ENCODE peak calls at places on chromosomes 2 and 18, in six cellular contexts. One of them, this sample, is unnamed.

GRCh38 chr2:152385718-152386117 is 50.7 kb downstream of the FMNL2 start:
- DNase-seq in ureter: no peak
- DNase-seq in activated CD8-positive, alpha-beta memory T cell treated with anti-CD3 and anti-CD28 coated beads for 24 hours: no peak
- DNase-seq in activated B cell treated with CpG ODN at 0.5 μM for 24 hours: no peak
- DNase-seq in stimulated activated CD8-positive, alpha-beta memory T cell treated with anti-CD3 and anti-CD28 coated beads, Interleukin-15, amount 100 ng/mL, for 1 hour: no peak
- DNase-seq in COR-L47: no peak
- DNase-seq in this sample: no peak

GRCh38 chr2:57864926-57865325 is 181.7 kb upstream of the VRK2 start:
- DNase-seq in ureter: no peak
- DNase-seq in activated CD8-positive, alpha-beta memory T cell treated with anti-CD3 and anti-CD28 coated beads for 24 hours: no peak
- DNase-seq in activated B cell treated with CpG ODN at 0.5 μM for 24 hours: no peak
- DNase-seq in stimulated activated CD8-positive, alpha-beta memory T cell treated with anti-CD3 and anti-CD28 coated beads, Interleukin-15, amount 100 ng/mL, for 1 hour: no peak
- DNase-seq in COR-L47: no peak
- DNase-seq in this sample: no peak

GRCh38 chr2:68336192-68336591 is 16.4 kb upstream of the CNRIP1 start:
- DNase-seq in ureter: no peak
- DNase-seq in activated CD8-positive, alpha-beta memory T cell treated with anti-CD3 and anti-CD28 coated beads for 24 hours: no peak
- DNase-seq in activated B cell treated with CpG ODN at 0.5 μM for 24 hours: no peak
- DNase-seq in stimulated activated CD8-positive, alpha-beta memory T cell treated with anti-CD3 and anti-CD28 coated beads, Interleukin-15, amount 100 ng/mL, for 1 hour: no peak
- DNase-seq in COR-L47: no peak
- DNase-seq in this sample: no peak

GRCh38 chr2:58899692-58900091 is 658.6 kb upstream of the FANCL start:
- DNase-seq in ureter: no peak
- DNase-seq in activated CD8-positive, alpha-beta memory T cell treated with anti-CD3 and anti-CD28 coated beads for 24 hours: no peak
- DNase-seq in activated B cell treated with CpG ODN at 0.5 μM for 24 hours: no peak
- DNase-seq in stimulated activated CD8-positive, alpha-beta memory T cell treated with anti-CD3 and anti-CD28 coated beads, Interleukin-15, amount 100 ng/mL, for 1 hour: no peak
- DNase-seq in COR-L47: no peak
- DNase-seq in this sample: no peak

GRCh38 chr2:96869281-96869823 is 528 bp downstream of the SEMA4C start:
- DNase-seq in ureter: peak; percentile 87
- DNase-seq in activated CD8-positive, alpha-beta memory T cell treated with anti-CD3 and anti-CD28 coated beads for 24 hours: no peak
- DNase-seq in activated B cell treated with CpG ODN at 0.5 μM for 24 hours: no peak
- DNase-seq in stimulated activated CD8-positive, alpha-beta memory T cell treated with anti-CD3 and anti-CD28 coated beads, Interleukin-15, amount 100 ng/mL, for 1 hour: no peak
- DNase-seq in COR-L47: peak; percentile 36
- DNase-seq in this sample: no peak

GRCh38 chr2:101518470-101519172 is 43.7 kb upstream of the RFX8 start:
- DNase-seq in ureter: no peak
- DNase-seq in activated CD8-positive, alpha-beta memory T cell treated with anti-CD3 and anti-CD28 coated beads for 24 hours: no peak
- DNase-seq in activated B cell treated with CpG ODN at 0.5 μM for 24 hours: no peak
- DNase-seq in stimulated activated CD8-positive, alpha-beta memory T cell treated with anti-CD3 and anti-CD28 coated beads, Interleukin-15, amount 100 ng/mL, for 1 hour: no peak
- DNase-seq in COR-L47: peak; percentile 12
- DNase-seq in this sample: no peak

GRCh38 chr18:79484661-79485621 is 89.2 kb downstream of the NFATC1 start:
- DNase-seq in ureter: no peak
- DNase-seq in activated CD8-positive, alpha-beta memory T cell treated with anti-CD3 and anti-CD28 coated beads for 24 hours: no peak
- DNase-seq in activated B cell treated with CpG ODN at 0.5 μM for 24 hours: no peak
- DNase-seq in stimulated activated CD8-positive, alpha-beta memory T cell treated with anti-CD3 and anti-CD28 coated beads, Interleukin-15, amount 100 ng/mL, for 1 hour: no peak
- DNase-seq in COR-L47: no peak
- DNase-seq in this sample: no peak

GRCh38 chr18:79553696-79554095 is 125.9 kb upstream of the CTDP1 start:
- DNase-seq in ureter: no peak
- DNase-seq in activated CD8-positive, alpha-beta memory T cell treated with anti-CD3 and anti-CD28 coated beads for 24 hours: no peak
- DNase-seq in activated B cell treated with CpG ODN at 0.5 μM for 24 hours: no peak
- DNase-seq in stimulated activated CD8-positive, alpha-beta memory T cell treated with anti-CD3 and anti-CD28 coated beads, Interleukin-15, amount 100 ng/mL, for 1 hour: no peak
- DNase-seq in COR-L47: no peak
- DNase-seq in this sample: no peak

GRCh38 chr2:28181801-28182200 is 210.9 kb upstream of the FOSL2 start:
- DNase-seq in ureter: no peak
- DNase-seq in activated CD8-positive, alpha-beta memory T cell treated with anti-CD3 and anti-CD28 coated beads for 24 hours: no peak
- DNase-seq in activated B cell treated with CpG ODN at 0.5 μM for 24 hours: no peak
- DNase-seq in stimulated activated CD8-positive, alpha-beta memory T cell treated with anti-CD3 and anti-CD28 coated beads, Interleukin-15, amount 100 ng/mL, for 1 hour: no peak
- DNase-seq in COR-L47: no peak
- DNase-seq in this sample: no peak

GRCh38 chr2:113980946-113981345 is 91.1 kb downstream of the ACTR3 start:
- DNase-seq in ureter: no peak
- DNase-seq in activated CD8-positive, alpha-beta memory T cell treated with anti-CD3 and anti-CD28 coated beads for 24 hours: no peak
- DNase-seq in activated B cell treated with CpG ODN at 0.5 μM for 24 hours: no peak
- DNase-seq in stimulated activated CD8-positive, alpha-beta memory T cell treated with anti-CD3 and anti-CD28 coated beads, Interleukin-15, amount 100 ng/mL, for 1 hour: no peak
- DNase-seq in COR-L47: no peak
- DNase-seq in this sample: no peak

GRCh38 chr2:238238766-238239551 is 879 bp downstream of the HES6 start:
- DNase-seq in ureter: no peak
- DNase-seq in activated CD8-positive, alpha-beta memory T cell treated with anti-CD3 and anti-CD28 coated beads for 24 hours: no peak
- DNase-seq in activated B cell treated with CpG ODN at 0.5 μM for 24 hours: peak; percentile 35
- DNase-seq in stimulated activated CD8-positive, alpha-beta memory T cell treated with anti-CD3 and anti-CD28 coated beads, Interleukin-15, amount 100 ng/mL, for 1 hour: no peak
- DNase-seq in COR-L47: peak; percentile 68
- DNase-seq in this sample: no peak

GRCh38 chr2:23386422-23387220 is 1.6 kb downstream of the KLHL29 start:
- DNase-seq in ureter: no peak
- DNase-seq in activated CD8-positive, alpha-beta memory T cell treated with anti-CD3 and anti-CD28 coated beads for 24 hours: peak; percentile 65
- DNase-seq in activated B cell treated with CpG ODN at 0.5 μM for 24 hours: no peak
- DNase-seq in stimulated activated CD8-positive, alpha-beta memory T cell treated with anti-CD3 and anti-CD28 coated beads, Interleukin-15, amount 100 ng/mL, for 1 hour: no peak
- DNase-seq in COR-L47: peak; percentile 32
- DNase-seq in this sample: no peak

GRCh38 chr2:37720533-37721218 is 49.2 kb upstream of the CDC42EP3 start:
- DNase-seq in ureter: no peak
- DNase-seq in activated CD8-positive, alpha-beta memory T cell treated with anti-CD3 and anti-CD28 coated beads for 24 hours: no peak
- DNase-seq in activated B cell treated with CpG ODN at 0.5 μM for 24 hours: no peak
- DNase-seq in stimulated activated CD8-positive, alpha-beta memory T cell treated with anti-CD3 and anti-CD28 coated beads, Interleukin-15, amount 100 ng/mL, for 1 hour: no peak
- DNase-seq in COR-L47: no peak
- DNase-seq in this sample: no peak

GRCh38 chr2:39381653-39382052 is 55.4 kb downstream of the MAP4K3 start:
- DNase-seq in ureter: no peak
- DNase-seq in activated CD8-positive, alpha-beta memory T cell treated with anti-CD3 and anti-CD28 coated beads for 24 hours: no peak
- DNase-seq in activated B cell treated with CpG ODN at 0.5 μM for 24 hours: no peak
- DNase-seq in stimulated activated CD8-positive, alpha-beta memory T cell treated with anti-CD3 and anti-CD28 coated beads, Interleukin-15, amount 100 ng/mL, for 1 hour: no peak
- DNase-seq in COR-L47: no peak
- DNase-seq in this sample: no peak

GRCh38 chr2:45586600-45586999 is 24.5 kb downstream of the SRBD1 start:
- DNase-seq in ureter: no peak
- DNase-seq in activated CD8-positive, alpha-beta memory T cell treated with anti-CD3 and anti-CD28 coated beads for 24 hours: no peak
- DNase-seq in activated B cell treated with CpG ODN at 0.5 μM for 24 hours: no peak
- DNase-seq in stimulated activated CD8-positive, alpha-beta memory T cell treated with anti-CD3 and anti-CD28 coated beads, Interleukin-15, amount 100 ng/mL, for 1 hour: no peak
- DNase-seq in COR-L47: no peak
- DNase-seq in this sample: no peak

GRCh38 chr2:189268763-189269162 is 89.2 kb upstream of the COL5A2 start:
- DNase-seq in ureter: no peak
- DNase-seq in activated CD8-positive, alpha-beta memory T cell treated with anti-CD3 and anti-CD28 coated beads for 24 hours: no peak
- DNase-seq in activated B cell treated with CpG ODN at 0.5 μM for 24 hours: no peak
- DNase-seq in stimulated activated CD8-positive, alpha-beta memory T cell treated with anti-CD3 and anti-CD28 coated beads, Interleukin-15, amount 100 ng/mL, for 1 hour: no peak
- DNase-seq in COR-L47: no peak
- DNase-seq in this sample: no peak

GRCh38 chr2:128599700-128600099 is 281.0 kb upstream of the HS6ST1 start:
- DNase-seq in ureter: peak; percentile 24
- DNase-seq in activated CD8-positive, alpha-beta memory T cell treated with anti-CD3 and anti-CD28 coated beads for 24 hours: peak; percentile 45
- DNase-seq in activated B cell treated with CpG ODN at 0.5 μM for 24 hours: no peak
- DNase-seq in stimulated activated CD8-positive, alpha-beta memory T cell treated with anti-CD3 and anti-CD28 coated beads, Interleukin-15, amount 100 ng/mL, for 1 hour: no peak
- DNase-seq in COR-L47: no peak
- DNase-seq in this sample: no peak

GRCh38 chr2:133458280-133458679 is 110.0 kb downstream of the NCKAP5 start:
- DNase-seq in ureter: no peak
- DNase-seq in activated CD8-positive, alpha-beta memory T cell treated with anti-CD3 and anti-CD28 coated beads for 24 hours: no peak
- DNase-seq in activated B cell treated with CpG ODN at 0.5 μM for 24 hours: no peak
- DNase-seq in stimulated activated CD8-positive, alpha-beta memory T cell treated with anti-CD3 and anti-CD28 coated beads, Interleukin-15, amount 100 ng/mL, for 1 hour: no peak
- DNase-seq in COR-L47: no peak
- DNase-seq in this sample: no peak

GRCh38 chr2:33108483-33109443 is 162.0 kb downstream of the LTBP1 start:
- DNase-seq in ureter: no peak
- DNase-seq in activated CD8-positive, alpha-beta memory T cell treated with anti-CD3 and anti-CD28 coated beads for 24 hours: no peak
- DNase-seq in activated B cell treated with CpG ODN at 0.5 μM for 24 hours: no peak
- DNase-seq in stimulated activated CD8-positive, alpha-beta memory T cell treated with anti-CD3 and anti-CD28 coated beads, Interleukin-15, amount 100 ng/mL, for 1 hour: no peak
- DNase-seq in COR-L47: no peak
- DNase-seq in this sample: no peak

GRCh38 chr2:84085562-84085961 is 373.5 kb downstream of the SUCLG1 start:
- DNase-seq in ureter: no peak
- DNase-seq in activated CD8-positive, alpha-beta memory T cell treated with anti-CD3 and anti-CD28 coated beads for 24 hours: no peak
- DNase-seq in activated B cell treated with CpG ODN at 0.5 μM for 24 hours: no peak
- DNase-seq in stimulated activated CD8-positive, alpha-beta memory T cell treated with anti-CD3 and anti-CD28 coated beads, Interleukin-15, amount 100 ng/mL, for 1 hour: no peak
- DNase-seq in COR-L47: no peak
- DNase-seq in this sample: no peak

GRCh38 chr2:20452551-20452950 is 5.7 kb downstream of the RHOB start:
- DNase-seq in ureter: peak; percentile 50
- DNase-seq in activated CD8-positive, alpha-beta memory T cell treated with anti-CD3 and anti-CD28 coated beads for 24 hours: no peak
- DNase-seq in activated B cell treated with CpG ODN at 0.5 μM for 24 hours: no peak
- DNase-seq in stimulated activated CD8-positive, alpha-beta memory T cell treated with anti-CD3 and anti-CD28 coated beads, Interleukin-15, amount 100 ng/mL, for 1 hour: no peak
- DNase-seq in COR-L47: no peak
- DNase-seq in this sample: no peak

GRCh38 chr18:59070181-59070912 is 69.3 kb upstream of the SEC11C start:
- DNase-seq in ureter: peak; percentile 86
- DNase-seq in activated CD8-positive, alpha-beta memory T cell treated with anti-CD3 and anti-CD28 coated beads for 24 hours: peak; percentile 91
- DNase-seq in activated B cell treated with CpG ODN at 0.5 μM for 24 hours: peak; percentile 68
- DNase-seq in stimulated activated CD8-positive, alpha-beta memory T cell treated with anti-CD3 and anti-CD28 coated beads, Interleukin-15, amount 100 ng/mL, for 1 hour: peak; percentile 68
- DNase-seq in COR-L47: peak; percentile 72
- DNase-seq in this sample: peak; percentile 85

GRCh38 chr18:44411971-44412370 is 268.7 kb upstream of the SETBP1 start:
- DNase-seq in ureter: no peak
- DNase-seq in activated CD8-positive, alpha-beta memory T cell treated with anti-CD3 and anti-CD28 coated beads for 24 hours: no peak
- DNase-seq in activated B cell treated with CpG ODN at 0.5 μM for 24 hours: no peak
- DNase-seq in stimulated activated CD8-positive, alpha-beta memory T cell treated with anti-CD3 and anti-CD28 coated beads, Interleukin-15, amount 100 ng/mL, for 1 hour: no peak
- DNase-seq in COR-L47: no peak
- DNase-seq in this sample: no peak

GRCh38 chr18:79476031-79476917 is 80.5 kb downstream of the NFATC1 start:
- DNase-seq in ureter: no peak
- DNase-seq in activated CD8-positive, alpha-beta memory T cell treated with anti-CD3 and anti-CD28 coated beads for 24 hours: no peak
- DNase-seq in activated B cell treated with CpG ODN at 0.5 μM for 24 hours: no peak
- DNase-seq in stimulated activated CD8-positive, alpha-beta memory T cell treated with anti-CD3 and anti-CD28 coated beads, Interleukin-15, amount 100 ng/mL, for 1 hour: no peak
- DNase-seq in COR-L47: no peak
- DNase-seq in this sample: no peak

GRCh38 chr2:207139551-207139950 is 26.2 kb downstream of the KLF7 start:
- DNase-seq in ureter: no peak
- DNase-seq in activated CD8-positive, alpha-beta memory T cell treated with anti-CD3 and anti-CD28 coated beads for 24 hours: no peak
- DNase-seq in activated B cell treated with CpG ODN at 0.5 μM for 24 hours: no peak
- DNase-seq in stimulated activated CD8-positive, alpha-beta memory T cell treated with anti-CD3 and anti-CD28 coated beads, Interleukin-15, amount 100 ng/mL, for 1 hour: no peak
- DNase-seq in COR-L47: no peak
- DNase-seq in this sample: no peak

GRCh38 chr2:216044883-216045499 is 31.6 kb upstream of the MREG start:
- DNase-seq in ureter: no peak
- DNase-seq in activated CD8-positive, alpha-beta memory T cell treated with anti-CD3 and anti-CD28 coated beads for 24 hours: no peak
- DNase-seq in activated B cell treated with CpG ODN at 0.5 μM for 24 hours: no peak
- DNase-seq in stimulated activated CD8-positive, alpha-beta memory T cell treated with anti-CD3 and anti-CD28 coated beads, Interleukin-15, amount 100 ng/mL, for 1 hour: no peak
- DNase-seq in COR-L47: no peak
- DNase-seq in this sample: no peak

GRCh38 chr2:603869-604268 is 73.3 kb downstream of the TMEM18 start:
- DNase-seq in ureter: no peak
- DNase-seq in activated CD8-positive, alpha-beta memory T cell treated with anti-CD3 and anti-CD28 coated beads for 24 hours: no peak
- DNase-seq in activated B cell treated with CpG ODN at 0.5 μM for 24 hours: no peak
- DNase-seq in stimulated activated CD8-positive, alpha-beta memory T cell treated with anti-CD3 and anti-CD28 coated beads, Interleukin-15, amount 100 ng/mL, for 1 hour: no peak
- DNase-seq in COR-L47: no peak
- DNase-seq in this sample: no peak